ENCODE peak calls at places on chromosomes 7 and 10, in five cellular contexts. M, B, C, J and T are unnamed samples.

GRCh38 chr10:5485948-5486851 is 13.2 kb downstream of the CALML5 start:
- DNase-seq in M (no peak), B (no peak), C (no peak), J (no peak), T (no peak)

GRCh38 chr7:121079425-121080169 is 91.1 kb downstream of the CPED1 start:
- DNase-seq in M (no peak), B (peak), C (no peak), J (no peak), T (peak)

GRCh38 chr7:101595766-101596537 is 33.1 kb downstream of the MYL10 start:
- DNase-seq in M (no peak), B (no peak), C (no peak), J (no peak), T (no peak)

GRCh38 chr7:128790297-128791037 is 1.3 kb upstream of the CCDC136 start:
- DNase-seq in M (no peak), B (no peak), C (no peak), J (no peak), T (no peak)

GRCh38 chr7:44282601-44283171 is 42.7 kb downstream of the CAMK2B start:
- DNase-seq in M (no peak), B (no peak), C (no peak), J (peak), T (no peak)

GRCh38 chr7:93921607-93922446 is at the start of gene GNG11:
- DNase-seq in M (peak), B (peak), C (peak), J (peak), T (peak)

GRCh38 chr10:11880169-11881027 is 57.2 kb downstream of the PROSER2 start:
- DNase-seq in M (no peak), B (no peak), C (no peak), J (peak), T (no peak)

GRCh38 chr7:159059629-159060028 is 85.0 kb downstream of the VIPR2 start:
- DNase-seq in M (no peak), B (no peak), C (no peak), J (no peak), T (no peak)

GRCh38 chr10:80458638-80459037 is 4.5 kb downstream of the TSPAN14 start:
- DNase-seq in M (no peak), B (no peak), C (no peak), J (no peak), T (no peak)

GRCh38 chr7:101853684-101854083 is 36.3 kb downstream of the CUX1 start:
- DNase-seq in M (no peak), B (no peak), C (no peak), J (no peak), T (no peak)

GRCh38 chr7:30321992-30322637 is 37.7 kb downstream of the ZNRF2 start:
- DNase-seq in M (no peak), B (no peak), C (no peak), J (no peak), T (no peak)

GRCh38 chr7:73470208-73470607 is 36.6 kb downstream of the FZD9 start:
- DNase-seq in M (no peak), B (no peak), C (no peak), J (no peak), T (no peak)

GRCh38 chr10:72065439-72066025 is 22.8 kb downstream of the SPOCK2 start:
- DNase-seq in M (no peak), B (peak), C (peak), J (no peak), T (no peak)

GRCh38 chr7:21430575-21430954 is 2.7 kb downstream of the SP4 start:
- DNase-seq in M (no peak), B (no peak), C (no peak), J (no peak), T (no peak)

GRCh38 chr7:86295526-86295925 is 348.2 kb upstream of the GRM3 start:
- DNase-seq in M (no peak), B (no peak), C (no peak), J (no peak), T (no peak)

GRCh38 chr10:3897156-3897555 is 112.1 kb upstream of the KLF6 start:
- DNase-seq in M (no peak), B (peak), C (peak), J (no peak), T (no peak)

GRCh38 chr7:48426966-48427555 is 255.8 kb downstream of the ABCA13 start:
- DNase-seq in M (no peak), B (peak), C (no peak), J (no peak), T (no peak)

GRCh38 chr10:43272030-43272429 is 5.2 kb upstream of the RASGEF1A start:
- DNase-seq in M (no peak), B (no peak), C (no peak), J (no peak), T (no peak)

GRCh38 chr10:51377932-51378206 is 303.6 kb downstream of the PRKG1 start:
- DNase-seq in M (no peak), B (peak), C (no peak), J (no peak), T (no peak)

GRCh38 chr10:15857001-15857608 is 3.2 kb downstream of the MINDY3 start:
- DNase-seq in M (no peak), B (no peak), C (no peak), J (no peak), T (no peak)

GRCh38 chr7:47806701-47807103 is 141.6 kb downstream of the PKD1L1 start:
- DNase-seq in M (no peak), B (no peak), C (peak), J (no peak), T (no peak)

GRCh38 chr7:91846436-91846835 is 34.1 kb downstream of the MTERF1 start:
- DNase-seq in M (no peak), B (peak), C (no peak), J (no peak), T (no peak)

GRCh38 chr10:98326621-98327027 is 58.6 kb upstream of the LOXL4 start:
- DNase-seq in M (no peak), B (no peak), C (no peak), J (no peak), T (no peak)

GRCh38 chr7:99371376-99371920 is 3.1 kb upstream of the ARPC1B start:
- DNase-seq in M (no peak), B (no peak), C (no peak), J (no peak), T (no peak)

GRCh38 chr7:118104812-118105441 is 79.0 kb upstream of the LSM8 start:
- DNase-seq in M (no peak), B (peak), C (peak), J (no peak), T (peak)

GRCh38 chr7:150835702-150836280 is 16.5 kb upstream of the AOC1 start:
- DNase-seq in M (no peak), B (no peak), C (no peak), J (no peak), T (no peak)

GRCh38 chr10:127198307-127198706 is 1.9 kb upstream of the INSYN2A start:
- DNase-seq in M (no peak), B (no peak), C (no peak), J (no peak), T (no peak)

GRCh38 chr10:72243822-72244437 is 27.9 kb upstream of the ASCC1 start:
- DNase-seq in M (no peak), B (peak), C (peak), J (peak), T (peak)

GRCh38 chr7:149569025-149569725 is 71.6 kb upstream of the ZNF746 start:
- DNase-seq in M (no peak), B (peak), C (no peak), J (no peak), T (no peak)

GRCh38 chr7:129531721-129532120 is 29.4 kb downstream of the SMKR1 start:
- DNase-seq in M (no peak), B (no peak), C (no peak), J (no peak), T (no peak)

GRCh38 chr7:44921607-44922350 is 36.4 kb upstream of the PURB start:
- DNase-seq in M (peak), B (peak), C (peak), J (peak), T (peak)

GRCh38 chr10:50417906-50418697 is 166.8 kb upstream of the ASAH2 start:
- DNase-seq in M (peak), B (peak), C (peak), J (peak), T (peak)

GRCh38 chr7:156440456-156440855 is 200.1 kb upstream of the RNF32 start:
- DNase-seq in M (no peak), B (no peak), C (no peak), J (no peak), T (no peak)

GRCh38 chr10:78924319-78925003 is 144.3 kb upstream of the ZMIZ1 start:
- DNase-seq in M (no peak), B (no peak), C (no peak), J (no peak), T (no peak)

GRCh38 chr10:79139124-79139835 is 70.5 kb downstream of the ZMIZ1 start:
- DNase-seq in M (no peak), B (peak), C (peak), J (no peak), T (no peak)

GRCh38 chr7:102045681-102046372 is 228.4 kb downstream of the CUX1 start:
- DNase-seq in M (no peak), B (no peak), C (no peak), J (no peak), T (no peak)

GRCh38 chr7:13989138-13989943 is at the start of gene ETV1:
- DNase-seq in M (no peak), B (peak), C (peak), J (peak), T (peak)

GRCh38 chr7:133140994-133141595 is 59.2 kb upstream of the CHCHD3 start:
- DNase-seq in M (no peak), B (no peak), C (no peak), J (no peak), T (no peak)

DNA sequence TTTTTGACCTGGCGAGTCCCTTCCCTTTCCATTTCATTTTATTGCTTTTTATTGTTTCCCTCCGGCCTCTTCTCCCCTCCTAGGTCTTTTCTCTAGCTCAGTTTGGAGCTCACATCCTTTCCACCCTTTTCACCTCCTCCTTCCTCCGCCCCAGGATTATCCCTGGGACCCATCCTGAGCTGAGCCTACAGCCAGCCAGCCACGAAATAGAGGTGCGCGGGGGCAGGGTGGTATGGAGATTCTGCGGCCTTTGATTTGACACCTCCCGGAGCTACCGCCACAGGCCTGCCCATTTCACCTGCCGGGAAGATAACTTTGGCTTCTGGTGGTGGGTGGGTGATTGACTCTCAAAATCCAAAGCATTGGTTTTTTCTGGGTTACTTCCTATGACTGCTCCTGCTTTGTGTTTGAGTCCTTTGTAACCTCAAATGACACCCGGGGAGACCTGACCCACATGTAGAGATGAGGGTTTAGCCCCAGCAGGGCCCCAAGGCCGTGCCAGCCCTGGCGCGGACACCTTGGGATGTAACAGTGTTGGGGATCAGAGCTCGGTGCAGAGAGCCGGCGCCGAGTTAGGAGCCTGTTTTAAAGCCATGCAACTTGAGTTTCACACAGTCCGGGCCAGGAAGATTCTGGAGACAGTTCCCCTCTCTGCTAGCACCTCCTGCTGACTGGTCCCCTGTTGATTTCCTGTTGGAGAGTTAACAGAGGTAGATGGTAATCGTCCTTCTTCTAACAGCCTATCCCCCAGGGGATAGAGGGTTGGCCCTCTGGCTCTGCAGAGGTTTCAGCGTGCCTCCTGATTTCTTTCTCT is 1.5 kb downstream of the DUSP5 start:
- DNase-seq in M (no peak), B (peak), C (peak), J (no peak), T (no peak)
- TF ChIP-seq POLR2A in M (peak), B (peak), C (no peak), J (no peak), T (no peak)

GRCh38 chr7:116952640-116953371 is 495 bp upstream of the ST7 start:
- DNase-seq in M (no peak), B (peak), C (peak), J (peak), T (peak)

GRCh38 chr7:116954443-116954838 is 1.1 kb downstream of the ST7 start:
- DNase-seq in M (no peak), B (no peak), C (no peak), J (no peak), T (peak)

GRCh38 chr7:116955340-116955739 is 2.0 kb downstream of the ST7 start:
- DNase-seq in M (no peak), B (no peak), C (peak), J (no peak), T (no peak)

GRCh38 chr7:116953372-116953726 is at the start of gene ST7:
- DNase-seq in M (peak), B (peak), C (peak), J (no peak), T (peak)

GRCh38 chr7:116953727-116954442 is 584 bp downstream of the ST7 start:
- DNase-seq in M (peak), B (peak), C (peak), J (peak), T (peak)
- TF ChIP-seq POLR2A in M (peak), B (peak), C (peak), J (peak), T (peak)

GRCh38 chr10:44974628-44975431 is 3.8 kb downstream of the DEPP1 start:
- DNase-seq in M (peak), B (no peak), C (peak), J (peak), T (peak)
- TF ChIP-seq POLR2A in M (no peak), B (peak), C (peak), J (no peak), T (no peak)

DNA sequence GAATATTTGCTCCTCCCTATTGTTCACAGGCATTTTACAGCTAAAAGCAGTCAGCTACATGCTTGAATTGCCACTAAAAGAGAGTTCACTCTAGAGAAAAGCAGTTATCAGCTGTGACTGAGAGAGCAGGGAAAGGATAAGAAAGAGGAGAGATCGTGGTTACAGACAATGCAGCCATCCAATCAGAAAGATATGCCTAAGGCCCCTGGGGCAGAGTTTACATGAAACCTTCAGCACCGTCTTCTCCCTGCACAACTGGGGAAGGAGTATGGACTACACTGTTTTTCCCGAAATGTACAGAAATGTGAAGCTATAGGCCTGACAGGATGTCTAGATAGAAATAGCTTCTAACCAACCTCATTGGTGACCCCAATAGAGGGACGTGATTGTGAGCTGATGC is 3.1 kb upstream of the VSTM4 start:
- DNase-seq in M (no peak), B (no peak), C (no peak), J (no peak), T (no peak)
- TF ChIP-seq POLR2A in M (no peak), B (no peak), C (no peak), J (no peak), T (no peak)

DNA sequence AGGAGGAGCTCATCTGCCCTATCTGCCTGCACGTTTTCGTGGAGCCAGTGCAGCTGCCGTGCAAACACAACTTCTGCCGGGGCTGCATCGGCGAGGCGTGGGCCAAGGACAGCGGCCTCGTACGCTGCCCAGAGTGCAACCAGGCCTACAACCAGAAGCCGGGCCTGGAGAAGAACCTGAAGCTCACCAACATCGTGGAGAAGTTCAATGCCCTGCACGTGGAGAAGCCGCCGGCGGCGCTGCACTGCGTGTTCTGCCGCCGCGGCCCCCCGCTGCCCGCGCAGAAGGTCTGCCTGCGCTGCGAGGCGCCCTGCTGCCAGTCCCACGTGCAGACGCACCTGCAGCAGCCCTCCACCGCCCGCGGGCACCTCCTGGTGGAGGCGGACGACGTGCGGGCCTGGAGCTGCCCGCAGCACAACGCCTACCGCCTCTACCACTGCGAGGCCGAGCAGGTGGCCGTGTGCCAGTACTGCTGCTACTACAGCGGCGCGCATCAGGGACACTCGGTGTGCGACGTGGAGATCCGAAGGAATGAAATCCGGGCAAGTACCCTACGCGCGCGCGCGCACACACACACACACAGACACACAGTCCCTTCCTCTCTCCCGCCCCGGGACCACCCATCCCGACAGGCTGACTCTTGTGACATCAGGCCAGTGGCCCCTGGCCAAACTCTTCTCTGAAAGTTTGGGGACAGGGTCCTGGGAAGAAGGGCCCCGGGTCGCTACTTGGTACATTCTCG is 538 bp downstream of the TRIM8 start:
- DNase-seq in M (no peak), B (peak), C (peak), J (peak), T (peak)
- TF ChIP-seq POLR2A in M (no peak), B (no peak), C (no peak), J (peak), T (peak)

GRCh38 chr10:91908358-91909177 is 718 bp downstream of the FGFBP3 start:
- DNase-seq in M (peak), B (peak), C (peak), J (peak), T (peak)
- TF ChIP-seq POLR2A in M (no peak), B (no peak), C (no peak), J (peak), T (peak)

GRCh38 chr10:102134416-102134815 is 1.6 kb downstream of the PPRC1 start:
- DNase-seq in M (no peak), B (no peak), C (no peak), J (no peak), T (no peak)

GRCh38 chr10:102133373-102134195 is 744 bp downstream of the PPRC1 start:
- DNase-seq in M (peak), B (peak), C (peak), J (peak), T (peak)

GRCh38 chr10:102132193-102132562 is 662 bp upstream of the PPRC1 start:
- DNase-seq in M (no peak), B (no peak), C (no peak), J (no peak), T (no peak)

GRCh38 chr10:102131286-102132170 is 1.3 kb upstream of the PPRC1 start:
- DNase-seq in M (no peak), B (peak), C (no peak), J (no peak), T (no peak)

DNA sequence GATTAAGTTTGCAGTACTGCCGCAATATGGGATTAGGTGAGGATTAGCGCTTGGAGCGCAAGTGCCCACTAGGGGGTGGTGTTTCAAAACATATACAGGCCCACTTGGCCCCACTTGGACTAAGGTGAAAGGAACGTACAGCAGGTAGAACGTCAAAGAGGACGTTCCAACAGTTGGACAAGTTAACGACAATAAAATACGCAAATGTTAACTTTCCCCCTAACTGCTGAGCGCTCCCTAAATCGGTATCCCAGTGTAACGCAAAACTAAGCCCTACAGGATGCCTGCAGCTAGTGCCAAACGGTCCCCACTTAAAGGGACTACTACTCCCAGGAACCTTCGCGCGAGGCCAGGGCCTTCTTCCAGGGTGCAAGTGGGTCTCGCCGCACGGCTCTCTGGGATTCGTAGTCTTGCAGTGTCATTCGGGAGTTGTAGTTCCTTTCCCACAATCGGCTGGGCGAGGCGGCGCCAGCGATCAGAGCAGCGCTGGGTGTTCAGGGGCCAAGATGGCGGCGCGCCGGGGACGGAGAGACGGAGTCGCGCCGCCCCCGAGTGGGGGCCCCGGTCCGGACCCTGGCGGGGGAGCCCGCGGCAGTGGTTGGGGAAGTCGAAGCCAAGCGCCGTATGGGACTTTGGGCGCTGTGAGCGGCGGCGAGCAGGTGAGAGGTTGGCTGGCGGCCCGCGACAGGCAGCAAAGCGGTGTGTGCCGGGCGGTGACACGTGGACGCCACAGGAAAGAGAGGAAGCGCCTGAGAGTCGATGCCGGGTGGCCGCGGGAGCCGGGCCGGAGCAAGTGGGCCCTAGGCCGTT is at the start of gene PPRC1:
- DNase-seq in M (peak), B (peak), C (peak), J (peak), T (peak)
- TF ChIP-seq POLR2A in M (peak), B (peak), C (peak), J (peak), T (peak)

DNA sequence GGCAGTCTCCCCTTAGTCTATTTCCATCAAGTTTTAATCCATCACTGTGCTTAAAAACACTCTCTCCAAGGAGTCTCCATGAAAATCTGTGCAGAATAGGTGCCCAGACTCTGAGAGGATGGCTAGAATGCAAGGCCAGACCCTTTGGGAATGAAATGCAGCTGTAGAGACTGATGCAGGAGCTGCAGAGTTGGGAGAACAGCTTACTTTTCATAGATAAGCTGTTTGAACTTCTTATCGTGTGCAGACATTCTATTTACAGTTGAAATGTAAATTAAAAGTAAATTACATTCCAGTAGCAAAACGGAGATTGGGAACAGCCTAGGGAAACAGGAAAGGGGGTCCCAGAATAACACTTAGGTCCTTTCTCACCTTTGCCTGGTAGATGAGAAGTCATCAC is 14.9 kb downstream of the ZNF22 start:
- DNase-seq in M (no peak), B (no peak), C (no peak), J (no peak), T (no peak)
- TF ChIP-seq POLR2A in M (no peak), B (no peak), C (no peak), J (no peak), T (no peak)